ENCODE peak calls at places on chromosomes 1 and 21, in ten cellular contexts. M, A, S, H, G, F, N, T, O and W are unnamed samples.

GRCh38 chr1:165114022-165114888 is 242.3 kb downstream of the LMX1A start:
- DNase-seq in M (peak), A (no peak), S (peak), H (no peak), G (peak), F (peak), N (no peak), T (peak), O (no peak), W (peak)

GRCh38 chr1:170663011-170663410 is 920 bp upstream of the PRRX1 start:
- DNase-seq in M (no peak), A (no peak), S (no peak), H (no peak), G (peak), F (no peak), N (no peak), T (peak), O (no peak), W (no peak)

GRCh38 chr21:17925000-17925610 is 105.9 kb upstream of the C21orf91 start:
- DNase-seq in M (peak), A (no peak), S (peak), H (peak), G (peak), F (peak), N (no peak), T (peak), O (no peak), W (peak)

GRCh38 chr1:201020647-201021332 is 2.7 kb downstream of the KIF21B start:
- DNase-seq in M (peak), A (no peak), S (no peak), H (no peak), G (peak), F (no peak), N (no peak), T (no peak), O (no peak), W (peak)

GRCh38 chr1:22808186-22808845 is 97.7 kb downstream of the EPHB2 start:
- DNase-seq in M (no peak), A (no peak), S (no peak), H (peak), G (no peak), F (no peak), N (no peak), T (peak), O (no peak), W (no peak)

GRCh38 chr1:165542647-165543046 is 1.2 kb upstream of the LRRC52 start:
- DNase-seq in M (no peak), A (no peak), S (no peak), H (no peak), G (no peak), F (no peak), N (no peak), T (no peak), O (no peak), W (no peak)

GRCh38 chr1:22739648-22740385 is 29.2 kb downstream of the EPHB2 start:
- DNase-seq in M (no peak), A (no peak), S (no peak), H (peak), G (no peak), F (peak), N (no peak), T (peak), O (no peak), W (no peak)

GRCh38 chr1:52253421-52253820 is 111.5 kb downstream of the ZFYVE9 start:
- DNase-seq in M (no peak), A (no peak), S (no peak), H (no peak), G (no peak), F (no peak), N (no peak), T (no peak), O (no peak), W (no peak)

GRCh38 chr1:212689758-212690540 is 9.7 kb downstream of the BATF3 start:
- DNase-seq in M (no peak), A (no peak), S (no peak), H (no peak), G (no peak), F (no peak), N (no peak), T (no peak), O (no peak), W (peak)

GRCh38 chr1:116360435-116361173 is 12.4 kb upstream of the ATP1A1 start:
- DNase-seq in M (no peak), A (no peak), S (no peak), H (no peak), G (no peak), F (no peak), N (no peak), T (peak), O (no peak), W (no peak)

GRCh38 chr1:184533049-184533448 is 146.2 kb downstream of the C1orf21 start:
- DNase-seq in M (peak), A (no peak), S (no peak), H (no peak), G (no peak), F (no peak), N (no peak), T (no peak), O (no peak), W (no peak)

GRCh38 chr1:197619008-197619640 is 156.2 kb downstream of the DENND1B start:
- DNase-seq in M (peak), A (no peak), S (no peak), H (no peak), G (peak), F (no peak), N (no peak), T (peak), O (no peak), W (peak)

GRCh38 chr1:98196012-98196411 is 275.2 kb upstream of the DPYD start:
- DNase-seq in M (no peak), A (no peak), S (no peak), H (no peak), G (no peak), F (no peak), N (no peak), T (peak), O (no peak), W (no peak)

GRCh38 chr1:210600421-210601195 is 271.9 kb downstream of the HHAT start:
- DNase-seq in M (no peak), A (no peak), S (no peak), H (no peak), G (peak), F (no peak), N (no peak), T (peak), O (no peak), W (no peak)

GRCh38 chr1:244414543-244414942 is 37.2 kb downstream of the ADSS2 start:
- DNase-seq in M (no peak), A (no peak), S (no peak), H (no peak), G (peak), F (no peak), N (no peak), T (peak), O (no peak), W (no peak)

GRCh38 chr1:16151200-16151708 is 4.6 kb downstream of the EPHA2 start:
- DNase-seq in M (peak), A (no peak), S (no peak), H (no peak), G (peak), F (no peak), N (no peak), T (peak), O (no peak), W (peak)

GRCh38 chr1:16151985-16152384 is 3.9 kb downstream of the EPHA2 start:
- DNase-seq in M (no peak), A (no peak), S (no peak), H (no peak), G (no peak), F (no peak), N (no peak), T (no peak), O (no peak), W (no peak)

GRCh38 chr1:16153999-16154673 is 1.7 kb downstream of the EPHA2 start:
- DNase-seq in M (no peak), A (no peak), S (no peak), H (no peak), G (peak), F (no peak), N (no peak), T (no peak), O (no peak), W (no peak)

GRCh38 chr1:16152521-16153087 is 3.3 kb downstream of the EPHA2 start:
- DNase-seq in M (no peak), A (no peak), S (no peak), H (no peak), G (peak), F (no peak), N (peak), T (no peak), O (no peak), W (no peak)

GRCh38 chr1:16153110-16153998 is 2.5 kb downstream of the EPHA2 start:
- DNase-seq in M (no peak), A (no peak), S (no peak), H (no peak), G (peak), F (no peak), N (no peak), T (no peak), O (no peak), W (no peak)
- H3K4me3 ChIP-seq in M (no peak), A (peak), S (peak), H (peak), G (peak), F (peak), N (peak), T (peak), O (no peak), W (no peak)

GRCh38 chr1:203308205-203309114 is 3.1 kb downstream of the BTG2 start:
- DNase-seq in M (no peak), A (no peak), S (no peak), H (peak), G (peak), F (no peak), N (no peak), T (no peak), O (no peak), W (no peak)
- H3K4me3 ChIP-seq in M (no peak), A (peak), S (peak), H (peak), G (peak), F (no peak), N (peak), T (no peak), O (peak), W (no peak)

GRCh38 chr1:158103860-158104522 is 76.7 kb upstream of the CD1D start:
- DNase-seq in M (no peak), A (no peak), S (peak), H (no peak), G (peak), F (no peak), N (no peak), T (no peak), O (no peak), W (no peak)
- H3K4me3 ChIP-seq in M (no peak), A (no peak), S (no peak), H (no peak), G (peak), F (no peak), N (no peak), T (no peak), O (no peak), W (no peak)

GRCh38 chr1:241443561-241443960 is 76.0 kb downstream of the FH start:
- DNase-seq in M (no peak), A (no peak), S (no peak), H (no peak), G (no peak), F (no peak), N (no peak), T (no peak), O (no peak), W (no peak)
- H3K4me3 ChIP-seq in M (no peak), A (no peak), S (no peak), H (no peak), G (no peak), F (no peak), N (no peak), T (no peak), O (no peak), W (no peak)

GRCh38 chr1:109485001-109485400 is 1.3 kb downstream of the ATXN7L2 start:
- DNase-seq in M (peak), A (no peak), S (no peak), H (no peak), G (no peak), F (no peak), N (no peak), T (peak), O (no peak), W (no peak)
- H3K4me3 ChIP-seq in M (peak), A (peak), S (peak), H (no peak), G (peak), F (peak), N (peak), T (peak), O (no peak), W (peak)

DNA sequence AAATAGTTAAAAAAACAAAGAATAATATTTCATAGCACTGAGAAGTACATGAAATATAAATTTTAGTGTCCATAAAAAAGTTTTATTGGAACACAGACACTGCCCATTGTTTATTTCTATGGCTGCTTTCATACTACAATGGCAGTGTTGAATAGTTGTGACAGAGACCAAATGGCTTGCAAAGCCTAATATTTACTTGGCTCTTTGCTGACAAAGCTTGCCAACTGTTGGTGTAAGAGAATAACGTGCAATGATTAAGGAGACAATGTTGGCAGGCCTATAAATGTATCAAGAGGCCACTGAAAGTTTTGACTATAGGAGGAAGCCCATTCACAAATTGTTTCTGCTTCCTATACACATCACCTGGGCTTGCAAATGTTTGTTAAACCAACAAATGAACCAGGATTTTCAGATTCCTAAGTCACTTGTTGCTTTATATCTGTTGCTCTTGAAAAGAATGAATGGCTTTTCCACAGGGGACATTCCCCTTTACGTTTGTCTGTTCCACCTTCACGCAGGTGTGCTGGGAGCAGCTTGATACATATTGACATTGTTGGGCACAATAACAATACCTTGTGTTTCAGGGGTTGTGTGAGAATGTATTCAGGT is 5.5 kb upstream of the ST6GALNAC3 start:
- DNase-seq in M (no peak), A (no peak), S (no peak), H (no peak), G (no peak), F (no peak), N (no peak), T (no peak), O (no peak), W (no peak)
- H3K4me3 ChIP-seq in M (no peak), A (no peak), S (no peak), H (no peak), G (no peak), F (no peak), N (no peak), T (no peak), O (no peak), W (no peak)